ENCODE peak calls at places on chromosome 9, in five cellular contexts. O is right atrium auricular region, P is iPS-NIHi11, F is T1000, M is lower lobe of right lung. T is an unnamed sample.

GRCh38 chr9:121838757-121839669 is 187.6 kb downstream of the DAB2IP start:
- DNase-seq in O (no peak), P (no peak), F (no peak), M (no peak), T (peak)

GRCh38 chr9:89683626-89684025 is 78.8 kb downstream of the GADD45G start:
- DNase-seq in O (no peak), P (no peak), F (no peak), M (no peak), T (no peak)

GRCh38 chr9:23123048-23123632 is 676.5 kb downstream of the DMRTA1 start:
- DNase-seq in O (no peak), P (peak), F (peak), M (no peak), T (no peak)

GRCh38 chr9:131423171-131423581 is 29.3 kb downstream of the PRRC2B start:
- DNase-seq in O (peak), P (peak), F (peak), M (peak), T (peak)

GRCh38 chr9:89166871-89167270 is 11.7 kb downstream of the SHC3 start:
- DNase-seq in O (no peak), P (no peak), F (no peak), M (no peak), T (no peak)

GRCh38 chr9:29939559-29939958 is 2366.3 kb upstream of the C9orf72 start:
- DNase-seq in O (no peak), P (no peak), F (no peak), M (no peak), T (no peak)

GRCh38 chr9:125137200-125137599 is 6.1 kb downstream of the SCAI start:
- DNase-seq in O (no peak), P (no peak), F (no peak), M (no peak), T (no peak)

GRCh38 chr9:107487521-107488399 is 1.8 kb downstream of the KLF4 start:
- DNase-seq in O (peak), P (peak), F (peak), M (peak), T (peak)

GRCh38 chr9:108093773-108094675 is 604.5 kb upstream of the KLF4 start:
- DNase-seq in O (no peak), P (no peak), F (peak), M (no peak), T (no peak)

GRCh38 chr9:18936094-18936871 is 96.7 kb downstream of the SAXO1 start:
- DNase-seq in O (no peak), P (no peak), F (no peak), M (no peak), T (no peak)

GRCh38 chr9:94150890-94151660 is 66.8 kb downstream of the PTPDC1 start:
- DNase-seq in O (no peak), P (no peak), F (no peak), M (no peak), T (no peak)

GRCh38 chr9:107600060-107600573 is 110.5 kb upstream of the KLF4 start:
- DNase-seq in O (no peak), P (no peak), F (no peak), M (no peak), T (no peak)

GRCh38 chr9:21265421-21266189 is 25.8 kb upstream of the IFNA14 start:
- DNase-seq in O (no peak), P (no peak), F (no peak), M (no peak), T (no peak)

GRCh38 chr9:113807173-113808061 is 68.7 kb upstream of the ZNF618 start:
- DNase-seq in O (peak), P (peak), F (peak), M (no peak), T (peak)

GRCh38 chr9:72537671-72538070 is 16.3 kb downstream of the TMC1 start:
- DNase-seq in O (no peak), P (no peak), F (no peak), M (no peak), T (no peak)

GRCh38 chr9:131500939-131501541 is 1.7 kb upstream of the POMT1 start:
- DNase-seq in O (no peak), P (no peak), F (peak), M (no peak), T (no peak)

GRCh38 chr9:133691659-133692363 is 46.3 kb downstream of the SARDH start:
- DNase-seq in O (no peak), P (no peak), F (peak), M (no peak), T (no peak)

GRCh38 chr9:134595014-134595413 is 46.6 kb upstream of the COL5A1 start:
- DNase-seq in O (peak), P (no peak), F (no peak), M (no peak), T (no peak)

GRCh38 chr9:113274474-113275146 is 762 bp downstream of the CDC26 start:
- DNase-seq in O (no peak), P (peak), F (no peak), M (no peak), T (no peak)

GRCh38 chr9:76528642-76529190 is 69.7 kb downstream of the GCNT1 start:
- DNase-seq in O (no peak), P (no peak), F (no peak), M (no peak), T (no peak)

GRCh38 chr9:114207034-114207815 is 51.9 kb downstream of the COL27A1 start:
- DNase-seq in O (no peak), P (peak), F (no peak), M (peak), T (peak)

GRCh38 chr9:113349044-113349433 is 302 bp upstream of the BSPRY start:
- DNase-seq in O (no peak), P (no peak), F (no peak), M (no peak), T (no peak)

GRCh38 chr9:120398286-120398685 is 181.7 kb downstream of the CDK5RAP2 start:
- DNase-seq in O (no peak), P (no peak), F (no peak), M (no peak), T (no peak)

GRCh38 chr9:33157960-33158359 is 9.2 kb downstream of the B4GALT1 start:
- DNase-seq in O (peak), P (no peak), F (no peak), M (no peak), T (no peak)

GRCh38 chr9:118701985-118702384 is 667.2 kb downstream of the BRINP1 start:
- DNase-seq in O (no peak), P (no peak), F (no peak), M (no peak), T (no peak)

GRCh38 chr9:129006328-129007034 is 21.6 kb downstream of the SH3GLB2 start:
- DNase-seq in O (peak), P (peak), F (peak), M (peak), T (peak)

T was measured in pancreas.